ENCODE peak calls at places on chromosome 4, in ten cellular contexts. X is ecto neural progenitor cell; U is activated CD8-positive, alpha-beta memory T cell treated with anti-CD3 and anti-CD28 coated beads for 4 hours; E is LHCN-M2; P is fibroblast of gingiva; Z is fibroblast of pulmonary artery; B is T-helper 17 cell; I is PC-3; Y is HFFc6; K is natural killer cell treated with Interleukin-12 subunit alpha and Interleukin-12 subunit beta and Interleukin-15 and Interleukin-18, amount 100 ng/mL, for 72 hours. A is an unnamed sample.

GRCh38 chr4:83716874-83717273 is 181.0 kb downstream of the GPAT3 start:
- DNase-seq in Y (no peak), E (no peak), K (no peak), U (no peak), X (no peak), I (no peak), Z (peak), P (peak), B (no peak), A (no peak)

GRCh38 chr4:180675368-180675675 is 1567.9 kb upstream of the TENM3 start:
- DNase-seq in E (no peak), X (no peak), Z (no peak), I (no peak), B (no peak), U (no peak), P (no peak), K (no peak), Y (no peak), A (no peak)

GRCh38 chr4:81460837-81461233 is 10.9 kb downstream of the RASGEF1B start:
- DNase-seq in K (no peak), E (no peak), B (no peak), I (no peak), P (no peak), Z (no peak), X (no peak), Y (no peak), U (no peak), A (no peak)

GRCh38 chr4:140755811-140756291 is 334 bp downstream of the TBC1D9 start:
- DNase-seq in Y (peak), B (no peak), I (no peak), X (peak), P (peak), Z (peak), U (no peak), E (peak), K (no peak), A (no peak)

GRCh38 chr4:128285085-128286023 is 2.3 kb downstream of the PGRMC2 start:
- DNase-seq in I (peak), K (no peak), Z (peak), B (no peak), E (no peak), Y (peak), X (no peak), P (peak), U (no peak), A (peak)

GRCh38 chr4:110514889-110515479 is 39.0 kb downstream of the ENPEP start:
- DNase-seq in I (peak), Z (peak), E (peak), U (no peak), B (no peak), X (no peak), K (no peak), Y (peak), P (peak), A (no peak)

GRCh38 chr4:19780871-19781270 is 470.8 kb upstream of the SLIT2 start:
- DNase-seq in P (no peak), Z (no peak), Y (no peak), B (no peak), I (no peak), E (no peak), X (no peak), K (no peak), U (no peak), A (no peak)

GRCh38 chr4:88058295-88058694 is 50.9 kb downstream of the PKD2 start:
- DNase-seq in X (no peak), Z (no peak), P (no peak), E (no peak), Y (no peak), K (no peak), I (no peak), B (no peak), U (no peak), A (no peak)

GRCh38 chr4:46329118-46329976 is 60.6 kb downstream of the GABRA2 start:
- DNase-seq in P (peak), Z (peak), B (no peak), I (peak), U (no peak), Y (no peak), E (no peak), X (peak), K (no peak), A (no peak)

GRCh38 chr4:118985170-118986000 is 96.7 kb downstream of the SYNPO2 start:
- DNase-seq in Z (no peak), Y (no peak), E (no peak), P (no peak), B (no peak), X (no peak), I (no peak), U (no peak), K (no peak), A (no peak)

GRCh38 chr4:52876063-52876462 is 13.9 kb downstream of the RASL11B start:
- DNase-seq in K (no peak), P (no peak), I (no peak), Z (no peak), E (no peak), U (no peak), B (no peak), X (no peak), Y (no peak), A (no peak)

GRCh38 chr4:101014417-101014816 is 332.9 kb downstream of the PPP3CA start:
- DNase-seq in Z (no peak), Y (no peak), X (no peak), P (no peak), K (no peak), U (no peak), I (no peak), B (no peak), E (no peak), A (no peak)

GRCh38 chr4:114263233-114263632 is 283.8 kb upstream of the ARSJ start:
- DNase-seq in P (no peak), U (no peak), E (peak), Z (peak), K (no peak), X (no peak), B (no peak), I (peak), Y (peak), A (peak)

GRCh38 chr4:176422511-176422910 is 102.7 kb downstream of the SPCS3 start:
- DNase-seq in B (no peak), P (no peak), X (no peak), Z (no peak), E (no peak), K (no peak), I (no peak), Y (no peak), U (no peak), A (no peak)

GRCh38 chr4:48428926-48429325 is 54.2 kb upstream of the SLC10A4 start:
- DNase-seq in P (no peak), U (no peak), Z (no peak), I (no peak), Y (no peak), B (no peak), K (no peak), E (no peak), X (no peak), A (no peak)

GRCh38 chr4:140423106-140423505 is 4.3 kb downstream of the CLGN start:
- DNase-seq in Y (no peak), P (peak), B (no peak), E (no peak), Z (no peak), X (no peak), K (no peak), U (no peak), I (peak), A (no peak)

GRCh38 chr4:3409571-3410091 is 32.1 kb upstream of the HGFAC start:
- DNase-seq in P (no peak), E (no peak), I (no peak), Z (no peak), Y (no peak), U (no peak), B (no peak), X (no peak), K (no peak), A (no peak)

GRCh38 chr4:153497988-153498967 is 32.1 kb downstream of the TMEM131L start:
- DNase-seq in Y (peak), E (peak), I (no peak), Z (peak), U (no peak), P (peak), K (peak), X (no peak), B (no peak), A (peak)

GRCh38 chr4:48178931-48179330 is 44.9 kb upstream of the TXK start:
- DNase-seq in Z (no peak), B (no peak), U (no peak), P (no peak), X (no peak), Y (no peak), E (peak), K (no peak), I (no peak), A (no peak)

GRCh38 chr4:185394568-185395254 is 1.0 kb downstream of the LRP2BP start:
- DNase-seq in E (no peak), Y (peak), B (no peak), Z (no peak), I (peak), U (no peak), X (no peak), K (no peak), P (no peak), A (no peak)

GRCh38 chr4:30754021-30754420 is 33.9 kb downstream of the PCDH7 start:
- DNase-seq in B (no peak), E (peak), Z (peak), Y (no peak), U (no peak), X (no peak), I (peak), K (no peak), P (no peak), A (no peak)

GRCh38 chr4:128029907-128030306 is 31.2 kb upstream of the LARP1B start:
- DNase-seq in Z (no peak), P (no peak), U (no peak), X (no peak), B (no peak), I (no peak), K (no peak), Y (no peak), E (no peak), A (no peak)

GRCh38 chr4:108118505-108118904 is 50.2 kb downstream of the LEF1 start:
- DNase-seq in Z (no peak), K (no peak), E (peak), B (peak), P (no peak), Y (no peak), X (no peak), U (no peak), I (peak), A (no peak)

GRCh38 chr4:22906046-22906445 is 213.3 kb downstream of the GBA3 start:
- DNase-seq in I (no peak), P (no peak), U (no peak), E (no peak), X (no peak), B (no peak), K (no peak), Z (no peak), Y (no peak), A (no peak)

GRCh38 chr4:41222259-41222658 is 7.9 kb upstream of the APBB2 start:
- DNase-seq in Z (no peak), P (no peak), Y (no peak), E (no peak), I (peak), B (no peak), K (no peak), X (no peak), U (no peak), A (no peak)

GRCh38 chr4:56077676-56078075 is 128.9 kb downstream of the CEP135 start:
- DNase-seq in I (no peak), Z (peak), P (no peak), E (no peak), K (no peak), B (no peak), X (no peak), Y (no peak), U (no peak), A (no peak)

GRCh38 chr4:73528171-73528570 is 46.6 kb downstream of the AFM start:
- DNase-seq in K (no peak), Y (no peak), U (no peak), X (no peak), P (no peak), I (peak), Z (peak), E (no peak), B (no peak), A (no peak)

GRCh38 chr4:183073838-183074145 is 25.3 kb upstream of the WWC2 start:
- DNase-seq in X (no peak), K (no peak), E (no peak), Z (no peak), U (no peak), Y (no peak), I (no peak), B (no peak), P (no peak), A (no peak)